ENCODE peak calls at places on chromosomes 5 and 9, in eight cellular contexts. P is PC-3, M is HCT116, X is neural progenitor cell, W is GM23248, Y is OCI-LY7, O is SK-N-SH, R is MM.1S. Q is an unnamed sample. For H3K9me3, the result is how much of the 10 kb centered on the place peaks cover.

GRCh38 chr5:58156354-58156753 is 303.5 kb downstream of the PLK2 start:
- DNase-seq in M (no peak), W (peak), X (no peak), P (no peak), O (no peak), Y (no peak), R (no peak), Q (no peak)

GRCh38 chr9:14406463-14406862 is 92.5 kb upstream of the NFIB start:
- DNase-seq in W (no peak), X (no peak), Y (no peak), P (no peak), R (no peak), M (no peak), O (no peak), Q (no peak)

GRCh38 chr5:96431376-96432244 is 1.4 kb downstream of the PCSK1 start:
- DNase-seq in M (no peak), W (peak), X (peak), R (no peak), P (no peak), O (no peak), Y (no peak), Q (no peak)

GRCh38 chr9:112174223-112174964 is 703 bp downstream of the SUSD1 start:
- DNase-seq in M (no peak), P (peak), X (peak), O (peak), W (peak), R (peak), Y (no peak), Q (peak)

GRCh38 chr5:158010831-158011230 is 151.9 kb upstream of the CLINT1 start:
- DNase-seq in M (no peak), O (no peak), X (no peak), P (no peak), Y (no peak), W (no peak), R (no peak), Q (no peak)

GRCh38 chr5:13632676-13633075 is 311.8 kb downstream of the DNAH5 start:
- DNase-seq in Y (no peak), X (no peak), P (peak), M (no peak), W (peak), O (no peak), R (no peak), Q (no peak)

GRCh38 chr5:152505442-152506042 is 100.5 kb upstream of the NMUR2 start:
- DNase-seq in P (peak), M (peak), W (peak), O (peak), Y (peak), R (peak), X (peak), Q (peak)

GRCh38 chr5:71809446-71809845 is 90.4 kb downstream of the CARTPT start:
- DNase-seq in Y (no peak), O (peak), W (no peak), X (no peak), M (no peak), R (no peak), P (no peak), Q (no peak)

GRCh38 chr5:127673401-127673800 is 24.5 kb downstream of the CTXN3 start:
- DNase-seq in O (no peak), Y (no peak), W (peak), P (peak), M (no peak), X (no peak), R (no peak), Q (no peak)

GRCh38 chr5:154278908-154279307 is 88.4 kb downstream of the GALNT10 start:
- DNase-seq in X (no peak), W (no peak), M (no peak), Y (no peak), O (no peak), R (peak), P (no peak), Q (no peak)

GRCh38 chr9:113155911-113156559 is 5.2 kb downstream of the SLC31A2 start:
- DNase-seq in M (no peak), P (no peak), W (no peak), Y (no peak), X (no peak), O (no peak), R (no peak), Q (no peak)

GRCh38 chr9:114026335-114026734 is 51.8 kb downstream of the AMBP start:
- DNase-seq in R (no peak), O (no peak), Y (no peak), X (no peak), W (no peak), P (no peak), M (no peak), Q (no peak)

GRCh38 chr9:113011911-113012381 is at the start of gene ZNF883:
- DNase-seq in O (peak), P (no peak), Y (no peak), M (no peak), R (peak), W (peak), X (peak), Q (peak)

GRCh38 chr5:83408719-83409118 is 62.8 kb upstream of the VCAN start:
- DNase-seq in P (no peak), M (no peak), Y (no peak), O (no peak), R (no peak), X (no peak), W (no peak), Q (no peak)

GRCh38 chr5:58405175-58405574 is 54.7 kb downstream of the PLK2 start:
- DNase-seq in W (no peak), R (no peak), P (no peak), O (no peak), X (no peak), M (no peak), Y (no peak), Q (no peak)

GRCh38 chr9:120071760-120072159 is 508.2 kb downstream of the CDK5RAP2 start:
- DNase-seq in M (no peak), Y (no peak), R (no peak), W (no peak), X (no peak), O (no peak), P (no peak), Q (no peak)

GRCh38 chr5:127517110-127517479 is 345 bp upstream of the PRRC1 start:
- DNase-seq in W (no peak), O (no peak), P (no peak), M (no peak), X (no peak), R (no peak), Y (no peak), Q (no peak)

GRCh38 chr5:64923151-64923685 is 154.5 kb downstream of the CWC27 start:
- DNase-seq in M (no peak), X (no peak), Y (no peak), O (no peak), P (no peak), W (peak), R (no peak), Q (peak)

GRCh38 chr9:97475079-97475478 is 26.4 kb upstream of the TMOD1 start:
- DNase-seq in R (no peak), O (no peak), W (peak), X (no peak), M (no peak), Y (no peak), P (peak), Q (peak)

GRCh38 chr5:163505049-163505474 is 357 bp upstream of the MAT2B start:
- DNase-seq in M (no peak), R (no peak), W (no peak), O (no peak), X (no peak), Y (no peak), P (no peak), Q (no peak)

GRCh38 chr5:96067902-96068614 is 106.4 kb upstream of the ELL2 start:
- DNase-seq in X (no peak), W (peak), Y (no peak), M (peak), R (no peak), O (no peak), P (peak), Q (peak)

GRCh38 chr5:180172447-180173197 is 36.4 kb downstream of the RASGEF1C start:
- DNase-seq in M (no peak), X (no peak), R (no peak), W (peak), O (peak), P (no peak), Y (no peak), Q (peak)

GRCh38 chr5:98468188-98468869 is 305.1 kb upstream of the RGMB start:
- DNase-seq in R (no peak), P (peak), Y (no peak), W (peak), X (no peak), M (no peak), O (no peak), Q (no peak)

GRCh38 chr5:10289991-10290390 is 17.7 kb downstream of the CMBL start:
- DNase-seq in W (no peak), O (no peak), Y (no peak), P (no peak), X (no peak), M (no peak), R (no peak), Q (no peak)

GRCh38 chr5:100706796-100707195 is 171.6 kb downstream of the FAM174A start:
- DNase-seq in M (no peak), Y (peak), O (no peak), P (peak), R (peak), W (peak), X (no peak), Q (peak)

GRCh38 chr5:135154197-135154596 is 120.2 kb upstream of the PITX1 start:
- DNase-seq in R (no peak), O (no peak), P (peak), M (no peak), Y (no peak), W (peak), X (no peak), Q (no peak)

GRCh38 chr9:70979971-70980370 is 141.4 kb downstream of the TRPM3 start:
- DNase-seq in W (peak), O (no peak), X (no peak), P (no peak), M (no peak), Y (no peak), R (no peak), Q (no peak)

GRCh38 chr5:83277154-83277553 is 194.4 kb upstream of the VCAN start:
- DNase-seq in W (no peak), Y (no peak), R (no peak), O (no peak), P (no peak), X (no peak), M (no peak), Q (no peak)

GRCh38 chr5:150640311-150641005 is at the start of gene SYNPO:
- DNase-seq in Y (no peak), M (no peak), O (peak), R (no peak), P (peak), W (peak), X (no peak), Q (peak)

GRCh38 chr5:175418252-175418651 is 25.7 kb downstream of the DRD1 start:
- DNase-seq in Y (no peak), P (peak), W (no peak), R (no peak), O (no peak), M (peak), X (no peak), Q (no peak)

GRCh38 chr9:121678501-121679022 is 27.1 kb downstream of the DAB2IP start:
- DNase-seq in Y (no peak), M (no peak), R (no peak), O (no peak), W (no peak), X (no peak), P (no peak), Q (no peak)

GRCh38 chr5:179568731-179569130 is 18.4 kb downstream of the RUFY1 start:
- DNase-seq in M (no peak), Y (no peak), X (no peak), P (no peak), R (no peak), O (no peak), W (no peak), Q (no peak)

GRCh38 chr9:35741740-35742139 is 7.3 kb downstream of the GBA2 start:
- DNase-seq in O (no peak), R (no peak), P (no peak), X (no peak), Y (no peak), M (no peak), W (no peak), Q (no peak)

GRCh38 chr5:158422653-158423505 is 563.9 kb upstream of the CLINT1 start:
- DNase-seq in M (no peak), O (no peak), X (no peak), R (no peak), Y (no peak), P (no peak), W (no peak), Q (no peak)

GRCh38 chr9:68685770-68686169 is 19.3 kb upstream of the PIP5K1B start:
- DNase-seq in R (peak), X (peak), O (peak), W (peak), Y (peak), M (peak), P (peak), Q (no peak)

GRCh38 chr5:58259685-58260152 is 200.2 kb downstream of the PLK2 start:
- DNase-seq in Y (no peak), R (peak), W (peak), P (peak), O (no peak), M (peak), X (no peak), Q (peak)

GRCh38 chr9:18747590-18747989 is 273.6 kb downstream of the ADAMTSL1 start:
- DNase-seq in M (no peak), O (no peak), R (no peak), P (no peak), X (no peak), W (peak), Y (no peak), Q (no peak)

GRCh38 chr9:694499-695154 is 146.9 kb upstream of the DMRT1 start:
- DNase-seq in Y (no peak), R (no peak), P (peak), X (no peak), O (no peak), W (peak), M (no peak), Q (peak)

GRCh38 chr9:134460206-134460605 is 134.0 kb downstream of the RXRA start:
- DNase-seq in O (no peak), P (no peak), M (no peak), W (no peak), Y (no peak), X (no peak), R (no peak), Q (no peak)

GRCh38 chr5:4523038-4523437 is 617.1 kb upstream of the ADAMTS16 start:
- DNase-seq in R (no peak), M (no peak), X (no peak), O (no peak), W (no peak), P (no peak), Y (no peak), Q (no peak)
- H3K27ac ChIP-seq in R (no peak), M (no peak), X (no peak), O (no peak), W (no peak), P (no peak), Y (no peak), Q (no peak)

DNA sequence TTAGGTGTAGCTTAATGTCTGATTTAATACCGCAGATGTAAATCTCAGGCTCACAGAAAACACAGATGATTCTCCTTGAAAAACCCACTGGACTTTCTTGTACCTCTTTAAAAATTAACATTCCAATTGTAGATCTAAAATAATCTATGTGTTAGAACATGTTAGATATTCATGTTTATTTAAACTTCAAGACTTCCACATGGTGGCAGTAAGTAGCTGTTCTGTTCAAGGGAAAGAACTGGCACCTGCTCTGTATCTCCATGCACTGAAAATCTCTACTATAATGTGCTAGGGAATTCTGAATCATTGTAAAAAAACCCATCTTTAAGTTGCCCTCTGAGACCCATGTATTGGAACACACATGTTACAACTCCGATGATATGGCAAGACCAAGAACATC is 366.9 kb downstream of the DMRTA1 start:
- DNase-seq in Y (peak), W (peak), P (no peak), O (peak), R (peak), M (no peak), X (peak), Q (peak)
- H3K9me3 ChIP-seq in Y (under half), W (under half), P (under half), O (under half), R (under half), M (under half), X (under half), Q (under half)

DNA sequence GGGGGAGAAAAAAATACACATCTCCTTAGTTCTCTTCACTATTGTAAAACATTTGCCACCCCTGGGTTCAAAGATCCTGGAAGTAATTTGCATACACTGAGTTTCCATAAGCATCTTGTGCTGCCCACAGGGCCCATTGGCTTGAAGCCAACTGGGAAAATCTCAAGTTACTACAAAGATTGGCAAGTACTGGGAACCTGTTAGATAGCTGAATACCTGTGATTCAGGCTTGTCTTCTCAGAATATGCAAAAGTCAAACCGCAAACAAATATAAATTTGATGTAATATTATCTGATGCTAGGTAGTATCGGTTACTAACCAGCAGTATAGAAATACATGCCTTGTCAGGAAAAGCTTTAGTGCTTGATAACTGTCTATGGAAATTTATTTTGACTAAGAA is 156.9 kb upstream of the FST start:
- DNase-seq in Y (no peak), W (no peak), X (no peak), R (no peak), P (peak), M (no peak), O (no peak), Q (no peak)
- TF ChIP-seq EZH2phosphoT487 in Y (no peak), W (no peak), X (no peak), R (no peak), P (no peak), M (no peak), O (no peak), Q (no peak)

GRCh38 chr9:101440714-101441230 is 5.2 kb upstream of the ALDOB start:
- DNase-seq in P (no peak), Y (peak), O (no peak), M (no peak), X (no peak), W (no peak), R (no peak), Q (peak)

GRCh38 chr9:101435601-101436079 is at the start of gene ALDOB:
- DNase-seq in X (no peak), P (no peak), O (no peak), Y (no peak), R (no peak), M (no peak), W (no peak), Q (no peak)

GRCh38 chr9:101434990-101435389 is 584 bp downstream of the ALDOB start:
- DNase-seq in M (no peak), X (no peak), O (no peak), W (no peak), P (no peak), R (no peak), Y (no peak), Q (no peak)

GRCh38 chr9:101438523-101438922 is 2.9 kb upstream of the ALDOB start:
- DNase-seq in R (no peak), W (no peak), X (no peak), Y (no peak), O (no peak), M (no peak), P (no peak), Q (no peak)

GRCh38 chr9:101437806-101438232 is 2.2 kb upstream of the ALDOB start:
- DNase-seq in W (peak), Y (no peak), X (no peak), R (peak), P (no peak), O (no peak), M (no peak), Q (peak)
- H3K27ac ChIP-seq in W (no peak), Y (no peak), X (no peak), R (peak), P (no peak), O (no peak), M (no peak), Q (peak)

DNA sequence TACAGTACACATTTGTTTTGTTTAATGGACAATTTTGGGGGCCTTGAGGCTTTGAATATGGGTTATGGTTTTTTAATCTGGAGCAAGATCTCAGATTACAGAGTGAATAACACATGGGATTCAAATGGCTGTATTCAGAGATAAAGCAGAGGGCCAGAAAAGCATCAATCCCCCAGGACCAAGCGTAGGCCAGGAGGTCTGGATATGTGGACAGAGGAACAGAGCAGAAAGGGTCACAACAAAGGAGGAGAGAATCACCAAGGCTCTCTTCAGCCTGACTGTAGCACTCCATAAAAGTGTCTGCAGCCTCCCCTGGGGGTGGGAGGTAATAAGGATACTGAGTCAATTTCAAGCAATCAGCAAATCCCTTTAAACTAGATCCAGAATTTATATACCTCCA is 47.7 kb upstream of the STK32A start:
- DNase-seq in O (peak), X (no peak), M (no peak), P (no peak), Y (no peak), R (no peak), W (no peak), Q (no peak)
- H3K9me3 ChIP-seq in O (under half), X (under half), M (under half), P (under half), Y (under half), R (under half), W (under half), Q (under half)

DNA sequence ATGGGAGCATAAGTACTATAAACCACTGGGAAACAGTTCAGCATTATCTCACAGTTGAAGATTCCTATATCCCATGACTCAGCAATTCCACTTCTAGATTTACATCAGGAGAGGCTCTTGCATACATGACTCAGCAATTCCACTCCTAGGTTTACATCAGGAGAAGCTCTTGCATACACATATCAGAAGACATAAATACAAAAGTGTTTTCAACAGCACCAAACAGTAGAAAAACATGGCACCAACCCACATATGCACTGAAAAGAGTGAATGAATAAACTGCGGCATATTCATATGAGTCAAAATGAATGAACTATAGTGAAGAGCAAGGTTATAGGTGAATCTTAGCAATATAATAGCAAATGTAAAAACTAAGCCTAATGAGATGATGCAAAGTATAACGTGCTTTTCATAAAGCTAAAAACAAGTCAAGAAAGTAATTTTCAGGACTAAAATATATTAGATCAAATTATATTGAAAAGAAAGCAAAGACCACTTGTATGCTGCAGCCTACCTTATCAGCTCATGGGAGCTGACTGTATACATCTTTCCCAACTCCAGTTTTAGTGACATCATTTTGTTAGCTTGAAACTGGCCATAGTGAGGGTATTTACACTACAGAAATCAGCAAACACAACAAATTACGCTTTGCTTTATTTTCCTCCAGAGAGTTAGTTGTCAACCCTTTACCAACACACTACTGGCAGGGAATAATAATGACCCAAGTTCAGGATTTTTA is 95.8 kb downstream of the ANKRD18B start:
- DNase-seq in M (peak), O (no peak), W (peak), X (no peak), P (peak), R (peak), Y (no peak), Q (peak)
- TF ChIP-seq EZH2phosphoT487 in M (no peak), O (no peak), W (no peak), X (no peak), P (no peak), R (no peak), Y (no peak), Q (no peak)

Q was measured in hepatocyte.